ENCODE peak calls at places on chromosome 7, in four cellular contexts. W is ovary, F is thoracic aorta, I is heart left ventricle. A is an unnamed sample. For H3K4me1, the result is how much of the 10 kb centered on the place peaks cover.

GRCh38 chr7:35993113-35993512 is 159.9 kb upstream of the EEPD1 start:
- DNase-seq in W (no peak), F (no peak), I (no peak), A (no peak)

GRCh38 chr7:27073066-27073465 is 22.7 kb downstream of the HOXA1 start:
- DNase-seq in W (no peak), F (no peak), I (no peak), A (no peak)

GRCh38 chr7:69893915-69894314 is 295.6 kb downstream of the AUTS2 start:
- DNase-seq in W (no peak), F (no peak), I (no peak), A (no peak)

GRCh38 chr7:92754756-92755581 is 81.4 kb downstream of the CDK6 start:
- DNase-seq in W (no peak), F (no peak), I (peak), A (peak)

GRCh38 chr7:18505870-18506460 is 10.4 kb downstream of the HDAC9 start:
- DNase-seq in W (no peak), F (no peak), I (no peak), A (peak)

GRCh38 chr7:98674881-98675280 is 57.8 kb downstream of the NPTX2 start:
- DNase-seq in W (no peak), F (no peak), I (no peak), A (no peak)

GRCh38 chr7:113094517-113095249 is 8.1 kb upstream of the GPR85 start:
- DNase-seq in W (no peak), F (no peak), I (no peak), A (no peak)

GRCh38 chr7:80135306-80136104 is 874 bp downstream of the GNAI1 start:
- DNase-seq in W (peak), F (no peak), I (peak), A (no peak)

GRCh38 chr7:140902305-140902953 is 22.3 kb downstream of the BRAF start:
- DNase-seq in W (no peak), F (no peak), I (no peak), A (no peak)

GRCh38 chr7:144437370-144438191 is 34.1 kb upstream of the NOBOX start:
- DNase-seq in W (peak), F (no peak), I (no peak), A (no peak)

GRCh38 chr7:73721237-73721848 is 1.9 kb upstream of the STX1A start:
- DNase-seq in W (no peak), F (no peak), I (peak), A (peak)

GRCh38 chr7:69596723-69597277 is 1.5 kb upstream of the AUTS2 start:
- DNase-seq in W (no peak), F (no peak), I (no peak), A (no peak)

GRCh38 chr7:151694828-151695580 is 175.3 kb upstream of the RHEB start:
- DNase-seq in W (no peak), F (peak), I (peak), A (peak)

GRCh38 chr7:41975854-41976253 is 261.2 kb downstream of the GLI3 start:
- DNase-seq in W (no peak), F (no peak), I (no peak), A (no peak)

GRCh38 chr7:2007526-2007925 is 225.2 kb downstream of the MAD1L1 start:
- DNase-seq in W (no peak), F (no peak), I (no peak), A (no peak)

GRCh38 chr7:138979226-138979979 is 1.8 kb downstream of the KIAA1549 start:
- DNase-seq in W (no peak), F (no peak), I (no peak), A (no peak)

GRCh38 chr7:10974717-10975032 is 1.0 kb downstream of the PHF14 start:
- DNase-seq in W (no peak), F (no peak), I (no peak), A (no peak)

GRCh38 chr7:5237286-5237685 is 45.5 kb upstream of the SLC29A4 start:
- DNase-seq in W (peak), F (no peak), I (peak), A (peak)

GRCh38 chr7:4849390-4849789 is 12.4 kb downstream of the PAPOLB start:
- DNase-seq in W (no peak), F (no peak), I (no peak), A (no peak)

GRCh38 chr7:16579216-16579615 is 52.6 kb downstream of the LRRC72 start:
- DNase-seq in W (no peak), F (no peak), I (no peak), A (no peak)

GRCh38 chr7:110204527-110204926 is 886.4 kb upstream of the LRRN3 start:
- DNase-seq in W (no peak), F (no peak), I (no peak), A (no peak)

GRCh38 chr7:30984359-30985107 is 20.8 kb downstream of the GHRHR start:
- DNase-seq in W (no peak), F (peak), I (no peak), A (no peak)

GRCh38 chr7:30986331-30986730 is 22.6 kb downstream of the GHRHR start:
- DNase-seq in W (no peak), F (no peak), I (no peak), A (no peak)

GRCh38 chr7:30986738-30987137 is 23.0 kb downstream of the GHRHR start:
- DNase-seq in W (no peak), F (no peak), I (no peak), A (no peak)

GRCh38 chr7:30987178-30987577 is 23.4 kb downstream of the GHRHR start:
- DNase-seq in W (no peak), F (no peak), I (no peak), A (no peak)

GRCh38 chr7:30985756-30986155 is 22.0 kb downstream of the GHRHR start:
- DNase-seq in W (no peak), F (no peak), I (no peak), A (no peak)
- H3K4me1 ChIP-seq in W (under half), F (under half), I (under half), A (under half)

GRCh38 chr7:47484923-47485639 is 96.8 kb downstream of the TNS3 start:
- DNase-seq in W (no peak), F (no peak), I (peak), A (peak)

GRCh38 chr7:47482013-47482761 is 99.7 kb downstream of the TNS3 start:
- DNase-seq in W (no peak), F (peak), I (peak), A (peak)

GRCh38 chr7:47485640-47486435 is 96.1 kb downstream of the TNS3 start:
- DNase-seq in W (no peak), F (no peak), I (peak), A (no peak)

GRCh38 chr7:47484457-47484856 is 97.5 kb downstream of the TNS3 start:
- DNase-seq in W (no peak), F (no peak), I (no peak), A (no peak)

GRCh38 chr7:47483604-47484273 is 98.2 kb downstream of the TNS3 start:
- DNase-seq in W (no peak), F (no peak), I (no peak), A (no peak)
- H3K4me1 ChIP-seq in W (under half), F (under half), I (half or more), A (under half)

GRCh38 chr7:831596-832291 is 532 bp upstream of the SUN1 start:
- DNase-seq in W (no peak), F (no peak), I (no peak), A (no peak)

GRCh38 chr7:833601-834258 is 1.5 kb downstream of the SUN1 start:
- DNase-seq in W (no peak), F (no peak), I (peak), A (no peak)

GRCh38 chr7:832968-833424 is 720 bp downstream of the SUN1 start:
- DNase-seq in W (no peak), F (no peak), I (peak), A (no peak)

GRCh38 chr7:834277-834676 is 2.0 kb downstream of the SUN1 start:
- DNase-seq in W (no peak), F (no peak), I (no peak), A (no peak)

GRCh38 chr7:832292-832967 is at the start of gene SUN1:
- DNase-seq in W (no peak), F (no peak), I (peak), A (peak)
- H3K4me1 ChIP-seq in W (under half), F (half or more), I (half or more), A (half or more)

GRCh38 chr7:44484482-44485313 is 5.8 kb downstream of the NUDCD3 start:
- DNase-seq in W (no peak), F (no peak), I (no peak), A (no peak)
- H3K4me1 ChIP-seq in W (under half), F (under half), I (half or more), A (half or more)

DNA sequence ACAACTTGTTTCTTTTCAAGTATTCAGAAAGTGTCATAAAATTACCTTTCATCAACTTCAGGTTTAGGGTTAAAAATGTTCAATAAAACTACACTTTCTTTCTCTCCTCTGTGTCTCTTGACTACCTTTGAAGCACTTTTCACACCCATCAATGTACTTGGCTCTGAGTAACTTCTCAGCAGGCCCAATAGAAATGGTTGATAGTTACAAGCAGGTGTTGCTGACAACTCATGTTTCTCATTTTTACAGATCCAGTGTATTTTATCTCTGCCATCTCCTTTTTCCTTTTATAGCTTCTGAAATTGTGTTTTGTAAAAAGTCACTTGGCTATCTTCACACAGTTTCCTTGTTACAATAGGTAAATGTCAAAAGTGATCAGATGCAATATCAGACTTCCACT is 348.0 kb downstream of the PHTF2 start:
- DNase-seq in W (no peak), F (no peak), I (no peak), A (no peak)
- H3K4me1 ChIP-seq in W (under half), F (under half), I (under half), A (under half)

GRCh38 chr7:100171840-100172239 is 3.4 kb upstream of the GAL3ST4 start:
- DNase-seq in W (no peak), F (no peak), I (no peak), A (no peak)
- H3K4me1 ChIP-seq in W (under half), F (under half), I (under half), A (under half)

GRCh38 chr7:30910369-30911073 is 1.1 kb upstream of the AQP1 start:
- DNase-seq in W (no peak), F (no peak), I (no peak), A (no peak)
- H3K4me1 ChIP-seq in W (under half), F (under half), I (half or more), A (under half)